ENCODE peak calls at places on chromosome 10, in seven cellular contexts. H is foreskin fibroblast; G is A549; O is activated CD8-positive, alpha-beta T cell treated with anti-CD3 and anti-CD28 coated beads for 36 hours; E is ascending aorta; F is endodermal cell; X is cardiac muscle cell. A is an unnamed sample.

GRCh38 chr10:46033602-46034011 is 3.2 kb upstream of the NCOA4 start:
- DNase-seq in H (peak), G (peak), O (no peak), E (no peak), F (no peak), X (peak), A (no peak)

GRCh38 chr10:132536241-132536963 is 1.2 kb upstream of the INPP5A start:
- DNase-seq in H (no peak), G (peak), O (no peak), E (no peak), F (peak), X (no peak), A (no peak)

GRCh38 chr10:24133839-24134238 is 75.1 kb upstream of the KIAA1217 start:
- DNase-seq in H (no peak), G (no peak), O (no peak), E (no peak), F (no peak), X (no peak), A (no peak)

GRCh38 chr10:109778993-109779392 is 144.3 kb downstream of the XPNPEP1 start:
- DNase-seq in H (no peak), G (no peak), O (no peak), E (no peak), F (peak), X (no peak), A (no peak)

GRCh38 chr10:59808896-59809643 is 55.8 kb upstream of the MRLN start:
- DNase-seq in H (peak), G (peak), O (peak), E (no peak), F (peak), X (peak), A (peak)

GRCh38 chr10:110077436-110078120 is 69.8 kb downstream of the ADD3 start:
- DNase-seq in H (no peak), G (no peak), O (peak), E (no peak), F (no peak), X (peak), A (no peak)

GRCh38 chr10:131044379-131044778 is 267.1 kb downstream of the TCERG1L start:
- DNase-seq in H (no peak), G (no peak), O (no peak), E (no peak), F (no peak), X (no peak), A (no peak)

GRCh38 chr10:78059916-78060315 is 26.3 kb downstream of the RPS24 start:
- DNase-seq in H (no peak), G (no peak), O (no peak), E (no peak), F (no peak), X (no peak), A (no peak)

GRCh38 chr10:46542567-46543323 is 13.7 kb downstream of the GPRIN2 start:
- DNase-seq in H (no peak), G (no peak), O (peak), E (peak), F (peak), X (no peak), A (peak)

DNA sequence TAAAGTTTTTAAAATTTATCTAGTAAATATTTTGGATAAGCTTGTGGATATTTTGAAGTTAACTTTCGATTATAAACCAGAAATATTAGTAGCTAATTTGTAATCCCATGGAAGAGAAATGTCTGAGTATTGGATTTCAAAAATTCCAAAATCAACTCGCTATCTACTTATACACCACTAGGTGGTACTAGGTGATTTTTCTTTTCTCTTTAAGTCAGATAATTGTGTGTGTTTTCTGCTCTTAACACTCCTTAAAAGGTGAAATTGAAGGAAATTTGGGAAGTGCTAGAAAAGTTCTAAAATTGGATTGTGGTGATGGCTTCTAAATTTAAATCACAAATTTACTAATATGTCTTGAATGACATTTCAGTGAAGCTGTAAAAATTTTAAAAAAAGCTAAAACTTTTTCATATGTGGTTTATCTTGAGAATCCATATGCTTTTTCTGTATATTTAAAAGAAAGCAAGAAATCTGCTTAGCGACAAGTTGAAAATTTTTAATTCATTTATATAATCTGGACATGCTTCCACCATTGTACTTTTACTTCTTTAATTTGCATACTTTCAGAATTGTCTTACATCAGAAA is 90.2 kb downstream of the IPMK start:
- DNase-seq in H (no peak), G (peak), O (no peak), E (no peak), F (no peak), X (peak), A (no peak)
- TF ChIP-seq CTCF in H (peak), G (peak), O (peak), E (peak), F (peak), X (peak), A (no peak)

GRCh38 chr10:63887026-63887589 is 365.9 kb downstream of the REEP3 start:
- DNase-seq in H (no peak), G (peak), O (no peak), E (no peak), F (peak), X (peak), A (no peak)
- TF ChIP-seq CTCF in H (no peak), G (no peak), O (no peak), E (no peak), F (peak), X (peak), A (no peak)

GRCh38 chr10:4767033-4767814 is 58.8 kb upstream of the AKR1E2 start:
- DNase-seq in H (peak), G (peak), O (peak), E (no peak), F (no peak), X (peak), A (no peak)
- TF ChIP-seq CTCF in H (peak), G (peak), O (peak), E (peak), F (peak), X (peak), A (no peak)

DNA sequence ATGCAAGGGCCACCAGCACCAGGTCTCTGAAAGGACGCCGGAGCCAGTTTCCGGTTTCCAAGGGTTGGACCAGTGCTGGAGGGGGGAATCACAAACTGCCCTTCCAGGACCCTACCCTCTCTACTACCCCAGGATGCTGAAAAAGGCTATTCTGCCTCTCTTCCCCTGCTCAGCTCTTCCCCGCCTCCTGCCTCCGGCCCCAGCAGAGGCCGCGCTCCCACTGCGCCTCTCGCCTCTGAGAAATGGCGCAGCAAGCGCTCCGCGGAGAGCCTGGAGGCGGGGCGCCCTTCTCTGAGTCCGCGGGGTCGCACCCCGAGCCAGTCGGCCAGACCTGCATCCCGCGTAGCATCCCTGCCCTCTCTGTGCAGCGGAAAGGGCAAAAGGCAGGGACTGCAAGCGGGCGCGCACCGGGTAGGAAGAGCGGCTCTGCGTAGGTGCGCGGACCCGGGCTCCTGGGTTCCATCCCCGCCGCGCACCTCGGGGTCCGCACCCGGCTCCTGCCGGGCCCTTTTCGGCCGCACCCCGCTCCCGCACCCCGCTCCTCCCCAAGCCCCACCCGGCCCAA is 476 bp upstream of the RET start:
- DNase-seq in H (no peak), G (peak), O (no peak), E (no peak), F (peak), X (no peak), A (no peak)
- TF ChIP-seq CTCF in H (no peak), G (no peak), O (no peak), E (no peak), F (no peak), X (no peak), A (no peak)

DNA sequence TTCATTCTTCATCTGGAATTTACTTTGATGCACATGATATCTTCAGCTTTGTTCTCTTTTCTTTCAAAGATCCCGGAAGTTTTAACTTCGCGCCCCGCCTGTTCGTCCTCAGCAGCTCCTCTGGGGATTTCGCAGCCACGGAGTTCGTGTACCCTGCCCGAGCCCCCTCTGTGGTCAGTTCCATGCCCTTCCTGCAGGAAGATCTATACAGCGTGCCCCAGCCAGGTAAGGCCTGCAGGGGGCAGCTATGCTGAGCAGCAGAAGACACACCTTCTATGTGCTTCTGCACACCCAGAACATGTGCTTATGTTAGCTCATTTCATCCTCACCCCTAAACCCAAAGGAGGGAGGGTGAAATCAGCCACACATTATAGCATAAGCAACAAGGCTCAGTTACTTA is 79.7 kb upstream of the LYZL2 start:
- DNase-seq in H (no peak), G (no peak), O (no peak), E (no peak), F (peak), X (no peak), A (no peak)
- TF ChIP-seq CTCF in H (no peak), G (no peak), O (peak), E (no peak), F (peak), X (no peak), A (no peak)

A was measured in omental fat pad.